ENCODE peak calls at places on chromosomes 7 and 10, in ten cellular contexts. A is OCI-LY7, D is neural progenitor cell, O is brain microvascular endothelial cell, E is HCT116, F is B cell, Y is sigmoid colon, W is cardiac fibroblast, N is fibroblast of villous mesenchyme, L is H9. C is an unnamed sample.
A peak's percentile ranks its signal among the peaks of the same experiment; 100 is the strongest.

GRCh38 chr7:77308792-77309191 is 107.4 kb downstream of the GSAP start:
- DNase-seq in A (no peak), D (no peak), O (no peak), E (no peak), F (no peak), Y (no peak), W (no peak), N (no peak), L (no peak), C (no peak)

GRCh38 chr10:79445217-79445707 is at the start of gene ZCCHC24:
- DNase-seq in A (peak; percentile 67), D (no peak), O (no peak), E (peak; percentile 22), F (no peak), Y (no peak), W (no peak), N (no peak), L (peak; percentile 75), C (peak; percentile 75)

GRCh38 chr10:97336942-97337719 is 2.6 kb upstream of the FRAT2 start:
- DNase-seq in A (no peak), D (peak; percentile 94), O (no peak), E (no peak), F (no peak), Y (no peak), W (no peak), N (no peak), L (peak; percentile 76), C (no peak)

GRCh38 chr10:110540038-110540437 is 27.5 kb upstream of the SMC3 start:
- DNase-seq in A (no peak), D (no peak), O (no peak), E (no peak), F (no peak), Y (no peak), W (no peak), N (peak; percentile 67), L (no peak), C (no peak)

GRCh38 chr7:11128500-11128899 is 154.8 kb downstream of the PHF14 start:
- DNase-seq in A (no peak), D (no peak), O (no peak), E (no peak), F (no peak), Y (no peak), W (no peak), N (no peak), L (no peak), C (no peak)

GRCh38 chr7:157867685-157868305 is 531.0 kb downstream of the DNAJB6 start:
- DNase-seq in A (no peak), D (no peak), O (no peak), E (no peak), F (no peak), Y (no peak), W (no peak), N (no peak), L (no peak), C (no peak)

GRCh38 chr7:129574487-129574886 is 37.0 kb upstream of the NRF1 start:
- DNase-seq in A (no peak), D (no peak), O (peak; percentile 18), E (no peak), F (no peak), Y (no peak), W (peak; percentile 85), N (peak; percentile 61), L (no peak), C (no peak)

GRCh38 chr7:32048970-32049369 is 21.2 kb downstream of the PDE1C start:
- DNase-seq in A (no peak), D (no peak), O (no peak), E (no peak), F (no peak), Y (no peak), W (no peak), N (no peak), L (no peak), C (no peak)

GRCh38 chr7:101628522-101628921 is 574 bp downstream of the MYL10 start:
- DNase-seq in A (no peak), D (no peak), O (no peak), E (no peak), F (no peak), Y (no peak), W (no peak), N (no peak), L (no peak), C (no peak)

GRCh38 chr10:93876391-93876790 is 17.4 kb upstream of the SLC35G1 start:
- DNase-seq in A (no peak), D (no peak), O (no peak), E (no peak), F (no peak), Y (no peak), W (no peak), N (no peak), L (no peak), C (no peak)

GRCh38 chr7:19009241-19009935 is 108.0 kb downstream of the TWIST1 start:
- DNase-seq in A (no peak), D (no peak), O (no peak), E (no peak), F (no peak), Y (no peak), W (peak; percentile 43), N (no peak), L (no peak), C (no peak)

GRCh38 chr10:13349776-13350274 is 1.7 kb upstream of the SEPHS1 start:
- DNase-seq in A (peak; percentile 24), D (peak; percentile 47), O (peak; percentile 27), E (no peak), F (no peak), Y (peak; percentile 83), W (peak; percentile 52), N (peak; percentile 57), L (peak; percentile 96), C (no peak)

GRCh38 chr10:71484352-71484751 is 87.6 kb downstream of the CDH23 start:
- DNase-seq in A (no peak), D (peak; percentile 21), O (no peak), E (no peak), F (no peak), Y (no peak), W (no peak), N (no peak), L (no peak), C (no peak)

GRCh38 chr7:16223963-16224707 is 197.2 kb downstream of the CRPPA start:
- DNase-seq in A (no peak), D (no peak), O (no peak), E (no peak), F (no peak), Y (no peak), W (no peak), N (no peak), L (no peak), C (no peak)

GRCh38 chr7:39979406-39980073 is 29.5 kb downstream of the CDK13 start:
- DNase-seq in A (peak; percentile 43), D (no peak), O (no peak), E (no peak), F (no peak), Y (no peak), W (no peak), N (no peak), L (no peak), C (no peak)

GRCh38 chr7:28032738-28033380 is 147.7 kb downstream of the JAZF1 start:
- DNase-seq in A (no peak), D (no peak), O (no peak), E (no peak), F (no peak), Y (no peak), W (no peak), N (no peak), L (peak; percentile 52), C (no peak)

GRCh38 chr10:118957141-118957825 is 72.2 kb upstream of the NANOS1 start:
- DNase-seq in A (no peak), D (no peak), O (no peak), E (no peak), F (no peak), Y (no peak), W (no peak), N (no peak), L (peak; percentile 20), C (no peak)

GRCh38 chr7:141362580-141363435 is 188.4 kb upstream of the AGK start:
- DNase-seq in A (no peak), D (no peak), O (peak; percentile 75), E (no peak), F (no peak), Y (no peak), W (peak; percentile 80), N (peak; percentile 74), L (no peak), C (no peak)

GRCh38 chr7:8579661-8580060 is 146.3 kb downstream of the NXPH1 start:
- DNase-seq in A (no peak), D (no peak), O (no peak), E (no peak), F (no peak), Y (no peak), W (no peak), N (no peak), L (no peak), C (no peak)
- TF ChIP-seq CTCF in A (no peak), D (no peak), O (no peak), E (no peak), F (no peak), Y (no peak), W (no peak), N (no peak), L (peak; percentile 13), C (no peak)

GRCh38 chr10:70346155-70346554 is 36.3 kb downstream of the LRRC20 start:
- DNase-seq in A (no peak), D (no peak), O (no peak), E (no peak), F (no peak), Y (no peak), W (no peak), N (no peak), L (no peak), C (no peak)
- TF ChIP-seq CTCF in A (no peak), D (no peak), O (no peak), E (no peak), F (no peak), Y (no peak), W (no peak), N (no peak), L (no peak), C (no peak)

DNA sequence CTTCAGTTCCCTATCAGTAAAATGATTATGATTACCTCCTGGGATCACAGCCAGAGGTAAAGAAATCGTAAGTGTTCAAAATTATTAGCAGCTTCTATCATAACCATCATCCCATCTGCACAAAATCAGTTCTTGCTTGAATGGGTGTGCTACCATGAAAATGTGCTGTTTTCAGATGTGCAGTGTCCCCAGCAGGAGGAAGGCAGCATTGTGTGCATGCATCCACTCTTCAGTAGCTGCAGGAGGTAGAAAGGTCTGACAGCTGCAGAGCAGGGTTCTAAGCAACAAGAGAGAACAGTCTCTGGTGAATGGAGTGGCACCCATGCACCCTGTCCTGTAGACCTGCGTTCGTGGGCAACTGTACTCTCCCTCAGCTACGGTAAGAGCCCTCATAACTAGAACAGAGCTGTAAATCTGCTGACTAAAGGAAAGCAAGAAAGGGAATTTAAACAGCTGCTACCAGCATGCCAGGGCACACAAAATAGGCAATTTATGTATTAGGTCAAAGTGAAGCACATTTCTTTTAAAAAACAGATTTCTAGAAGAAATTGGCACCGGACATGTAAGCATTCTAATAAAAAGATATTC is 21.2 kb downstream of the VSTM2A start:
- DNase-seq in A (no peak), D (peak; percentile 9), O (no peak), E (no peak), F (no peak), Y (no peak), W (no peak), N (no peak), L (no peak), C (no peak)
- TF ChIP-seq CTCF in A (no peak), D (no peak), O (no peak), E (no peak), F (no peak), Y (no peak), W (no peak), N (no peak), L (no peak), C (no peak)

GRCh38 chr7:74656421-74656910 is 1.1 kb upstream of the GTF2I start:
- DNase-seq in A (peak; percentile 56), D (peak; percentile 62), O (no peak), E (no peak), F (peak; percentile 64), Y (peak; percentile 79), W (peak; percentile 32), N (peak; percentile 30), L (peak; percentile 41), C (peak; percentile 36)
- TF ChIP-seq CTCF in A (peak; percentile 19), D (no peak), O (no peak), E (no peak), F (no peak), Y (no peak), W (no peak), N (no peak), L (peak; percentile 11), C (peak; percentile 51)

C was measured in GM13977.